ENCODE peak calls at places on chromosomes 16 and 17, in nine cellular contexts. One of them, this sample, is unnamed.

GRCh38 chr17:80295146-80295545 is 34.5 kb downstream of the RNF213 start:
- DNase-seq in activated CD4-positive, alpha-beta memory T cell treated with anti-CD3 and anti-CD28 coated beads, Interleukin-2, amount 10 ng/mL, durations not matched to agents 7 days and 5 days: no peak
- DNase-seq in progenitor cell of endocrine pancreas: no peak
- DNase-seq in NCI-H1105: no peak
- DNase-seq in globus pallidus: no peak
- DNase-seq in NCI-H2081: no peak
- DNase-seq in psoas muscle: no peak
- DNase-seq in Panc1: no peak
- DNase-seq in stimulated activated CD8-positive, alpha-beta memory T cell treated with anti-CD3 and anti-CD28 coated beads, Interleukin-4, amount 100 ng/mL, for 1 hour: no peak
- DNase-seq in this sample: no peak

GRCh38 chr16:63720848-63721247 is 1401.0 kb downstream of the CDH11 start:
- DNase-seq in activated CD4-positive, alpha-beta memory T cell treated with anti-CD3 and anti-CD28 coated beads, Interleukin-2, amount 10 ng/mL, durations not matched to agents 7 days and 5 days: no peak
- DNase-seq in progenitor cell of endocrine pancreas: no peak
- DNase-seq in NCI-H1105: no peak
- DNase-seq in globus pallidus: no peak
- DNase-seq in NCI-H2081: no peak
- DNase-seq in psoas muscle: no peak
- DNase-seq in Panc1: no peak
- DNase-seq in stimulated activated CD8-positive, alpha-beta memory T cell treated with anti-CD3 and anti-CD28 coated beads, Interleukin-4, amount 100 ng/mL, for 1 hour: no peak
- DNase-seq in this sample: no peak

GRCh38 chr16:53043986-53044571 is 8.6 kb downstream of the CHD9NB start:
- DNase-seq in activated CD4-positive, alpha-beta memory T cell treated with anti-CD3 and anti-CD28 coated beads, Interleukin-2, amount 10 ng/mL, durations not matched to agents 7 days and 5 days: no peak
- DNase-seq in progenitor cell of endocrine pancreas: no peak
- DNase-seq in NCI-H1105: no peak
- DNase-seq in globus pallidus: no peak
- DNase-seq in NCI-H2081: no peak
- DNase-seq in psoas muscle: no peak
- DNase-seq in Panc1: no peak
- DNase-seq in stimulated activated CD8-positive, alpha-beta memory T cell treated with anti-CD3 and anti-CD28 coated beads, Interleukin-4, amount 100 ng/mL, for 1 hour: no peak
- DNase-seq in this sample: no peak

GRCh38 chr17:65664696-65665095 is 103.2 kb upstream of the AXIN2 start:
- DNase-seq in activated CD4-positive, alpha-beta memory T cell treated with anti-CD3 and anti-CD28 coated beads, Interleukin-2, amount 10 ng/mL, durations not matched to agents 7 days and 5 days: no peak
- DNase-seq in progenitor cell of endocrine pancreas: no peak
- DNase-seq in NCI-H1105: no peak
- DNase-seq in globus pallidus: no peak
- DNase-seq in NCI-H2081: no peak
- DNase-seq in psoas muscle: no peak
- DNase-seq in Panc1: no peak
- DNase-seq in stimulated activated CD8-positive, alpha-beta memory T cell treated with anti-CD3 and anti-CD28 coated beads, Interleukin-4, amount 100 ng/mL, for 1 hour: no peak
- DNase-seq in this sample: no peak

GRCh38 chr17:67891481-67892119 is 66.3 kb downstream of the BPTF start:
- DNase-seq in activated CD4-positive, alpha-beta memory T cell treated with anti-CD3 and anti-CD28 coated beads, Interleukin-2, amount 10 ng/mL, durations not matched to agents 7 days and 5 days: no peak
- DNase-seq in progenitor cell of endocrine pancreas: no peak
- DNase-seq in NCI-H1105: no peak
- DNase-seq in globus pallidus: peak
- DNase-seq in NCI-H2081: no peak
- DNase-seq in psoas muscle: no peak
- DNase-seq in Panc1: no peak
- DNase-seq in stimulated activated CD8-positive, alpha-beta memory T cell treated with anti-CD3 and anti-CD28 coated beads, Interleukin-4, amount 100 ng/mL, for 1 hour: no peak
- DNase-seq in this sample: no peak

GRCh38 chr16:87958632-87959031 is 7.4 kb downstream of the BANP start:
- DNase-seq in activated CD4-positive, alpha-beta memory T cell treated with anti-CD3 and anti-CD28 coated beads, Interleukin-2, amount 10 ng/mL, durations not matched to agents 7 days and 5 days: no peak
- DNase-seq in progenitor cell of endocrine pancreas: no peak
- DNase-seq in NCI-H1105: no peak
- DNase-seq in globus pallidus: no peak
- DNase-seq in NCI-H2081: no peak
- DNase-seq in psoas muscle: no peak
- DNase-seq in Panc1: no peak
- DNase-seq in stimulated activated CD8-positive, alpha-beta memory T cell treated with anti-CD3 and anti-CD28 coated beads, Interleukin-4, amount 100 ng/mL, for 1 hour: no peak
- DNase-seq in this sample: no peak

GRCh38 chr16:73879621-73880020 is 417.0 kb upstream of the PSMD7 start:
- DNase-seq in activated CD4-positive, alpha-beta memory T cell treated with anti-CD3 and anti-CD28 coated beads, Interleukin-2, amount 10 ng/mL, durations not matched to agents 7 days and 5 days: no peak
- DNase-seq in progenitor cell of endocrine pancreas: no peak
- DNase-seq in NCI-H1105: no peak
- DNase-seq in globus pallidus: no peak
- DNase-seq in NCI-H2081: no peak
- DNase-seq in psoas muscle: no peak
- DNase-seq in Panc1: no peak
- DNase-seq in stimulated activated CD8-positive, alpha-beta memory T cell treated with anti-CD3 and anti-CD28 coated beads, Interleukin-4, amount 100 ng/mL, for 1 hour: no peak
- DNase-seq in this sample: no peak

GRCh38 chr16:31073073-31073822 is 792 bp downstream of the ZNF668 start:
- DNase-seq in activated CD4-positive, alpha-beta memory T cell treated with anti-CD3 and anti-CD28 coated beads, Interleukin-2, amount 10 ng/mL, durations not matched to agents 7 days and 5 days: peak
- DNase-seq in progenitor cell of endocrine pancreas: peak
- DNase-seq in NCI-H1105: peak
- DNase-seq in globus pallidus: peak
- DNase-seq in NCI-H2081: peak
- DNase-seq in psoas muscle: peak
- DNase-seq in Panc1: peak
- DNase-seq in stimulated activated CD8-positive, alpha-beta memory T cell treated with anti-CD3 and anti-CD28 coated beads, Interleukin-4, amount 100 ng/mL, for 1 hour: peak
- DNase-seq in this sample: peak

GRCh38 chr17:79024901-79025737 is 1.1 kb downstream of the C1QTNF1 start:
- DNase-seq in activated CD4-positive, alpha-beta memory T cell treated with anti-CD3 and anti-CD28 coated beads, Interleukin-2, amount 10 ng/mL, durations not matched to agents 7 days and 5 days: no peak
- DNase-seq in progenitor cell of endocrine pancreas: no peak
- DNase-seq in NCI-H1105: no peak
- DNase-seq in globus pallidus: no peak
- DNase-seq in NCI-H2081: no peak
- DNase-seq in psoas muscle: peak
- DNase-seq in Panc1: no peak
- DNase-seq in stimulated activated CD8-positive, alpha-beta memory T cell treated with anti-CD3 and anti-CD28 coated beads, Interleukin-4, amount 100 ng/mL, for 1 hour: no peak
- DNase-seq in this sample: no peak

GRCh38 chr17:51653902-51654301 is 393.6 kb downstream of the UTP18 start:
- DNase-seq in activated CD4-positive, alpha-beta memory T cell treated with anti-CD3 and anti-CD28 coated beads, Interleukin-2, amount 10 ng/mL, durations not matched to agents 7 days and 5 days: no peak
- DNase-seq in progenitor cell of endocrine pancreas: no peak
- DNase-seq in NCI-H1105: no peak
- DNase-seq in globus pallidus: peak
- DNase-seq in NCI-H2081: no peak
- DNase-seq in psoas muscle: no peak
- DNase-seq in Panc1: no peak
- DNase-seq in stimulated activated CD8-positive, alpha-beta memory T cell treated with anti-CD3 and anti-CD28 coated beads, Interleukin-4, amount 100 ng/mL, for 1 hour: no peak
- DNase-seq in this sample: no peak

GRCh38 chr17:28335959-28336871 is 654 bp downstream of the TNFAIP1 start:
- DNase-seq in activated CD4-positive, alpha-beta memory T cell treated with anti-CD3 and anti-CD28 coated beads, Interleukin-2, amount 10 ng/mL, durations not matched to agents 7 days and 5 days: peak
- DNase-seq in progenitor cell of endocrine pancreas: peak
- DNase-seq in NCI-H1105: peak
- DNase-seq in globus pallidus: peak
- DNase-seq in NCI-H2081: peak
- DNase-seq in psoas muscle: peak
- DNase-seq in Panc1: no peak
- DNase-seq in stimulated activated CD8-positive, alpha-beta memory T cell treated with anti-CD3 and anti-CD28 coated beads, Interleukin-4, amount 100 ng/mL, for 1 hour: no peak
- DNase-seq in this sample: no peak

GRCh38 chr17:40551091-40551873 is 14.0 kb downstream of the CCR7 start:
- DNase-seq in activated CD4-positive, alpha-beta memory T cell treated with anti-CD3 and anti-CD28 coated beads, Interleukin-2, amount 10 ng/mL, durations not matched to agents 7 days and 5 days: peak
- DNase-seq in progenitor cell of endocrine pancreas: no peak
- DNase-seq in NCI-H1105: no peak
- DNase-seq in globus pallidus: no peak
- DNase-seq in NCI-H2081: no peak
- DNase-seq in psoas muscle: peak
- DNase-seq in Panc1: peak
- DNase-seq in stimulated activated CD8-positive, alpha-beta memory T cell treated with anti-CD3 and anti-CD28 coated beads, Interleukin-4, amount 100 ng/mL, for 1 hour: no peak
- DNase-seq in this sample: no peak

GRCh38 chr17:17350491-17351355 is 47.5 kb downstream of the NT5M start:
- DNase-seq in activated CD4-positive, alpha-beta memory T cell treated with anti-CD3 and anti-CD28 coated beads, Interleukin-2, amount 10 ng/mL, durations not matched to agents 7 days and 5 days: no peak
- DNase-seq in progenitor cell of endocrine pancreas: no peak
- DNase-seq in NCI-H1105: no peak
- DNase-seq in globus pallidus: no peak
- DNase-seq in NCI-H2081: no peak
- DNase-seq in psoas muscle: no peak
- DNase-seq in Panc1: no peak
- DNase-seq in stimulated activated CD8-positive, alpha-beta memory T cell treated with anti-CD3 and anti-CD28 coated beads, Interleukin-4, amount 100 ng/mL, for 1 hour: no peak
- DNase-seq in this sample: no peak

GRCh38 chr16:11029948-11030347 is 85.6 kb downstream of the CLEC16A start:
- DNase-seq in activated CD4-positive, alpha-beta memory T cell treated with anti-CD3 and anti-CD28 coated beads, Interleukin-2, amount 10 ng/mL, durations not matched to agents 7 days and 5 days: no peak
- DNase-seq in progenitor cell of endocrine pancreas: no peak
- DNase-seq in NCI-H1105: no peak
- DNase-seq in globus pallidus: no peak
- DNase-seq in NCI-H2081: no peak
- DNase-seq in psoas muscle: no peak
- DNase-seq in Panc1: no peak
- DNase-seq in stimulated activated CD8-positive, alpha-beta memory T cell treated with anti-CD3 and anti-CD28 coated beads, Interleukin-4, amount 100 ng/mL, for 1 hour: no peak
- DNase-seq in this sample: no peak

GRCh38 chr17:39740357-39741111 is 2.8 kb downstream of the GRB7 start:
- DNase-seq in activated CD4-positive, alpha-beta memory T cell treated with anti-CD3 and anti-CD28 coated beads, Interleukin-2, amount 10 ng/mL, durations not matched to agents 7 days and 5 days: no peak
- DNase-seq in progenitor cell of endocrine pancreas: no peak
- DNase-seq in NCI-H1105: no peak
- DNase-seq in globus pallidus: no peak
- DNase-seq in NCI-H2081: peak
- DNase-seq in psoas muscle: no peak
- DNase-seq in Panc1: no peak
- DNase-seq in stimulated activated CD8-positive, alpha-beta memory T cell treated with anti-CD3 and anti-CD28 coated beads, Interleukin-4, amount 100 ng/mL, for 1 hour: no peak
- DNase-seq in this sample: no peak